ENCODE peak calls at places on chromosomes 16 and 17, in six cellular contexts. M, G, I, H, J and N are unnamed samples. For H3K27me3, the result is how much of the 10 kb centered on the place peaks cover.

GRCh38 chr16:30937692-30938091 is 11.2 kb upstream of the ORAI3 start:
- DNase-seq in M (no peak), G (no peak), I (no peak), H (no peak), J (no peak), N (no peak)

GRCh38 chr16:31200821-31201510 is 1.6 kb downstream of the PYCARD start:
- DNase-seq in M (no peak), G (peak), I (peak), H (peak), J (no peak), N (no peak)

GRCh38 chr17:19672009-19672837 is 23.7 kb downstream of the ALDH3A2 start:
- DNase-seq in M (peak), G (peak), I (no peak), H (no peak), J (no peak), N (no peak)

GRCh38 chr17:64615025-64615677 is 47.0 kb downstream of the SMURF2 start:
- DNase-seq in M (no peak), G (peak), I (no peak), H (peak), J (no peak), N (no peak)

GRCh38 chr17:57988301-57989010 is 402 bp upstream of the VEZF1 start:
- DNase-seq in M (peak), G (peak), I (peak), H (peak), J (no peak), N (peak)

GRCh38 chr17:10360578-10360977 is 12.2 kb downstream of the MYH13 start:
- DNase-seq in M (no peak), G (peak), I (no peak), H (no peak), J (no peak), N (no peak)

GRCh38 chr17:76139801-76140660 is 1.0 kb downstream of the FOXJ1 start:
- DNase-seq in M (peak), G (peak), I (peak), H (peak), J (no peak), N (no peak)

GRCh38 chr17:42200702-42201101 is 6.4 kb upstream of the GHDC start:
- DNase-seq in M (no peak), G (no peak), I (no peak), H (no peak), J (no peak), N (no peak)

GRCh38 chr17:80183581-80184422 is 14.0 kb downstream of the CARD14 start:
- DNase-seq in M (no peak), G (no peak), I (no peak), H (no peak), J (no peak), N (no peak)

GRCh38 chr16:30368122-30368791 is 2.0 kb downstream of the TBC1D10B start:
- DNase-seq in M (no peak), G (peak), I (no peak), H (no peak), J (no peak), N (no peak)

GRCh38 chr17:60422162-60422665 is at the start of gene CHCT1:
- DNase-seq in M (no peak), G (no peak), I (peak), H (peak), J (no peak), N (no peak)

GRCh38 chr17:28599311-28600184 is 723 bp upstream of the SPAG5 start:
- DNase-seq in M (peak), G (peak), I (peak), H (no peak), J (peak), N (peak)

GRCh38 chr16:74984194-74984669 is 691 bp downstream of the WDR59 start:
- DNase-seq in M (no peak), G (peak), I (no peak), H (no peak), J (peak), N (peak)

GRCh38 chr16:78704421-78704820 is 605.0 kb downstream of the WWOX start:
- DNase-seq in M (no peak), G (no peak), I (no peak), H (no peak), J (no peak), N (peak)

GRCh38 chr17:5042152-5043022 is 7.2 kb upstream of the SLC52A1 start:
- DNase-seq in M (no peak), G (no peak), I (no peak), H (no peak), J (no peak), N (no peak)

GRCh38 chr16:11085025-11085485 is 140.7 kb downstream of the CLEC16A start:
- DNase-seq in M (no peak), G (no peak), I (no peak), H (no peak), J (no peak), N (no peak)

DNA sequence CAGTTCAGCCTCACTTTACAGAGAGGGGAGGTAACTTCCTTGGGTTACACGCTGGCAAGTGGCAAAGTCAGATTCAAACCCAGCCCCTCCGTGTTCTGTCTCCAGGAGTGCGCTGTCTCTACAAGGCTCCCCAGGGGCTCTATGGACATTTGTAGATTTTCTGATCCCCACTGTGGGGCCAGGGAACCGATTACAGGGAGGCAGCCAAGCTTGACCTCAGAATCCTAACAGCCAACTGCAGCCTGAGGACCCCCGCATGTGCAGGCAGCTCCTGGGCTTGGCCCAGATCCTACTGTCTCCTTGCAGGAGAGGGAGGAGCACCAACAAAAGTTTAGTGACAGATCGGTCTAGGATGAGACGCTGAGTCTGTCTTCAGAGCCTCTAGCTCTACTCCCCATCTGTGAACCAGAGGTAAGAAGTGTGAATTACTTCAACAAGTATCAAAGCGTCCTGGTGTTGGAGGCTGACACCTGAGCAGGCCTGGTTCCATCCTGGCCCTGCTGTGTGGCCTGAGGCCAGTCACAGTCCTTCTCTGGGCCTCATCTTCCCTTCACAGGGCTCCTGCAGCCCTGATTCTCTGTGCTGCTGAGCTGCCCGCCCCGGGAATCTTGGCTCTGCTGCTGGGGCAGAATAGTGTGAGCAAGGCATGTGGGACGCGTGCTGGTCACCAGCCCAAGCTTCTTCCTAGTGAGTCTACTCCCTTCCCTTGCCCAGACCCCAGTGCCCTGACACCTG is 9.2 kb upstream of the NATD1 start:
- DNase-seq in M (no peak), G (no peak), I (no peak), H (no peak), J (no peak), N (no peak)
- H3K27me3 ChIP-seq in M (under half), G (under half), I (under half), H (under half), J (under half), N (under half)

GRCh38 chr17:604719-605118 is 109.9 kb downstream of the VPS53 start:
- DNase-seq in M (no peak), G (peak), I (no peak), H (peak), J (no peak), N (no peak)
- H3K4me3 ChIP-seq in M (no peak), G (no peak), I (no peak), H (no peak), J (no peak), N (no peak)

DNA sequence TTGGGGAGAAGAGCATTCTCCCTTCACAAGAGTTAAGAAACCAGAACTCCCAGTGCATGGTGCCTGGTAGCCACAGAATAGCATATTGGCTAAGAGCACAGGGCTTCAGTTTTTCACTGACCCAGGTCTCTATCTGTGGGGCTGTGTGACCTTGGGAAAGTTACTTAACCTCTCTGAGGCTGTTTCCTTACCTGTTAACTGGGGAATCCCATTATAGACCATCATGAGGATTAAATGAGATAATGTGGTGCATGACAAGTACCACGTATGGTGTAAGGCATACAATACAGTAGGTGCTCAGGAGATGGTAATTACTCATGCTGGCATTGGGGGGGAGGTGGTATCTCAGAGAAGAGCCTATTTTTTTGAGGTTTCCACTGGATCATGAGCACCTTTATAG is 33.6 kb downstream of the BEAN1 start:
- DNase-seq in M (no peak), G (no peak), I (no peak), H (no peak), J (no peak), N (no peak)
- H3K27me3 ChIP-seq in M (under half), G (under half), I (under half), H (under half), J (under half), N (under half)

GRCh38 chr17:61454932-61455753 is 2.9 kb downstream of the TBX4 start:
- DNase-seq in M (peak), G (no peak), I (no peak), H (no peak), J (no peak), N (no peak)
- H3K4me3 ChIP-seq in M (no peak), G (no peak), I (no peak), H (no peak), J (no peak), N (no peak)

GRCh38 chr17:50562266-50563094 is 2.0 kb downstream of the CACNA1G start:
- DNase-seq in M (peak), G (peak), I (no peak), H (peak), J (no peak), N (no peak)
- H3K27me3 ChIP-seq in M (half or more), G (under half), I (under half), H (under half), J (half or more), N (under half)

GRCh38 chr17:69061901-69062556 is 1.3 kb upstream of the ABCA9 start:
- DNase-seq in M (no peak), G (peak), I (no peak), H (no peak), J (no peak), N (no peak)

GRCh38 chr17:69058165-69058564 is 2.6 kb downstream of the ABCA9 start:
- DNase-seq in M (no peak), G (peak), I (no peak), H (peak), J (no peak), N (peak)

GRCh38 chr17:69057280-69057679 is 3.4 kb downstream of the ABCA9 start:
- DNase-seq in M (no peak), G (no peak), I (no peak), H (no peak), J (no peak), N (no peak)

GRCh38 chr17:69060835-69061234 is at the start of gene ABCA9:
- DNase-seq in M (no peak), G (peak), I (no peak), H (no peak), J (no peak), N (peak)

GRCh38 chr17:69059458-69060205 is 1.1 kb downstream of the ABCA9 start:
- DNase-seq in M (no peak), G (peak), I (no peak), H (no peak), J (no peak), N (no peak)
- H3K4me3 ChIP-seq in M (no peak), G (peak), I (no peak), H (no peak), J (no peak), N (no peak)

DNA sequence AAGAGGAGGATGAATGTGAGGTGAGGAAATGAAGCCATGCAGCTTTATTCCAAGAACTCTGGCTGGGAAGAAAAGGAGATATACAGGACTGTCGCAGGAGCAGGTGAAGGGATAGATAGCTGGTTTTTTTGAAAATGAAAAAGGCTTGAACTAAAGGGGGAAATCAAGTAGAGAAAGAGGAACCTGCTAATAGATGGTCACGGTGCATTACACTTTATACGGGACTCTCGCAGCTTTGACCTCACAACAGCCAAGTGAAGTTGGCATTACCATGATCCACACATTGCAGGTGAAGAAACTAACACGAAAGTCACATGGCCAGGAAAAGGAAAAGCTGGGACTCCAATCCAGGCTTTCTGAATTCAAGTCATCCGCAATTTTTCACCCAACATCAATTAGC is 86.9 kb downstream of the HS3ST2 start:
- DNase-seq in M (no peak), G (no peak), I (no peak), H (no peak), J (no peak), N (no peak)
- H3K27me3 ChIP-seq in M (under half), G (under half), I (under half), H (under half), J (under half), N (under half)